ENCODE peak calls at places on chromosomes 12 and 14, in eight cellular contexts. K is HFF-Myc; G is fibroblast of lung; C is pancreas; U is CD8-positive, alpha-beta memory T cell; W is AG04450; F is mesenchymal stem cell; P is CD4-positive, alpha-beta memory T cell. Y is an unnamed sample.

GRCh38 chr14:29822430-29822709 is 105.3 kb downstream of the PRKD1 start:
- DNase-seq in K (no peak), P (no peak), F (peak), G (no peak), W (no peak), C (no peak), U (no peak), Y (no peak)

GRCh38 chr12:94266796-94267529 is 118.6 kb downstream of the PLXNC1 start:
- DNase-seq in W (peak), P (no peak), K (peak), C (no peak), U (no peak), F (peak), G (peak), Y (no peak)

GRCh38 chr12:13234045-13234641 is 37.6 kb downstream of the EMP1 start:
- DNase-seq in G (peak), W (no peak), P (peak), K (peak), C (peak), F (peak), U (peak), Y (peak)

GRCh38 chr12:52789637-52790426 is 6.1 kb downstream of the KRT3 start:
- DNase-seq in P (no peak), K (no peak), W (no peak), G (peak), C (no peak), F (no peak), U (no peak), Y (no peak)

GRCh38 chr12:19129121-19129485 is 430 bp upstream of the PLEKHA5 start:
- DNase-seq in P (no peak), F (peak), W (no peak), K (no peak), G (no peak), U (no peak), C (no peak), Y (no peak)

GRCh38 chr14:40099316-40099715 is 667.1 kb upstream of the FBXO33 start:
- DNase-seq in F (no peak), P (no peak), U (no peak), W (no peak), G (no peak), K (no peak), C (no peak), Y (no peak)

GRCh38 chr14:76761849-76762616 is 765 bp downstream of the VASH1 start:
- DNase-seq in K (no peak), P (peak), G (no peak), U (no peak), F (no peak), W (no peak), C (no peak), Y (no peak)

GRCh38 chr12:123075092-123075491 is 75.8 kb downstream of the PITPNM2 start:
- DNase-seq in G (no peak), W (no peak), P (no peak), U (no peak), K (no peak), C (no peak), F (no peak), Y (peak)

GRCh38 chr14:100729982-100730381 is 3.3 kb downstream of the DLK1 start:
- DNase-seq in F (no peak), G (no peak), P (no peak), U (no peak), K (no peak), C (no peak), W (no peak), Y (no peak)

GRCh38 chr14:100731846-100732765 is 5.4 kb downstream of the DLK1 start:
- DNase-seq in F (no peak), G (no peak), P (no peak), C (no peak), K (no peak), W (no peak), U (peak), Y (no peak)

GRCh38 chr14:100732766-100733100 is 6.0 kb downstream of the DLK1 start:
- DNase-seq in G (no peak), C (no peak), W (no peak), U (no peak), K (no peak), F (no peak), P (no peak), Y (no peak)

GRCh38 chr14:100730530-100730929 is 3.8 kb downstream of the DLK1 start:
- DNase-seq in P (no peak), K (no peak), C (no peak), G (no peak), W (no peak), U (peak), F (no peak), Y (no peak)

DNA sequence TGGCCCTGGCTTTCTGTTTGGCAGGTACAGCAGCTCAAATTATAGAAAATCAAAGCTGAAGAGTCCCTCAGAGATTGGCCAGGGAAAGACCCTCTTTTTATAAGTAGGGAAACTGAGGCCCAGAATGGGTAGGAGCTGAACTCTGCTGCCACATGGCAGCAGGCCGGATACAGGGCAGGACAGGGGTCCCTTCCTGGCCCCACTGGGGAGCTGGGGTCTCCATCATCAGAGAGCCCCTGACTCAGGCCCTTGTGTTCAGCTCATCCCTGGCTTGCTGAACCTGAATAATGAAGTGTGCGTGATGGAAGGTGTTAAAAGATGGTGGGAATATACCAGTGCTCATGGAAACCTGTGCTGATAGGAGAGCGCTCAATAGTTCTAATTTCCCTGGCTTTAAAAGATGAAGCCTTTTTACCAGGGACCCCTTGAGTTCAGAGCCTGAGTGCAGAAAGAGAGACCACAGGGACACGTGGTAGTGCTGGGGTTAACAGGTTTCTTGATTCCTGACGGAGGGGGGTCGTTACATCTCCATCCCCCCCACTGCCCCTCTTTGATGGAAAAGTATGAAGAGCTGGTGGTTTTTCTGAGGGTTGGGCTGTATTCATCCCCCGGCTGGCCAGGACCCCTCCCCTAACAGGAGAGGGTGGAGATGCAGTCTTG is 4.4 kb downstream of the DLK1 start:
- DNase-seq in P (no peak), G (no peak), U (peak), W (no peak), K (no peak), C (no peak), F (no peak), Y (no peak)
- H3K4me3 ChIP-seq in P (no peak), G (no peak), U (no peak), W (no peak), K (no peak), C (no peak), F (no peak), Y (no peak)

DNA sequence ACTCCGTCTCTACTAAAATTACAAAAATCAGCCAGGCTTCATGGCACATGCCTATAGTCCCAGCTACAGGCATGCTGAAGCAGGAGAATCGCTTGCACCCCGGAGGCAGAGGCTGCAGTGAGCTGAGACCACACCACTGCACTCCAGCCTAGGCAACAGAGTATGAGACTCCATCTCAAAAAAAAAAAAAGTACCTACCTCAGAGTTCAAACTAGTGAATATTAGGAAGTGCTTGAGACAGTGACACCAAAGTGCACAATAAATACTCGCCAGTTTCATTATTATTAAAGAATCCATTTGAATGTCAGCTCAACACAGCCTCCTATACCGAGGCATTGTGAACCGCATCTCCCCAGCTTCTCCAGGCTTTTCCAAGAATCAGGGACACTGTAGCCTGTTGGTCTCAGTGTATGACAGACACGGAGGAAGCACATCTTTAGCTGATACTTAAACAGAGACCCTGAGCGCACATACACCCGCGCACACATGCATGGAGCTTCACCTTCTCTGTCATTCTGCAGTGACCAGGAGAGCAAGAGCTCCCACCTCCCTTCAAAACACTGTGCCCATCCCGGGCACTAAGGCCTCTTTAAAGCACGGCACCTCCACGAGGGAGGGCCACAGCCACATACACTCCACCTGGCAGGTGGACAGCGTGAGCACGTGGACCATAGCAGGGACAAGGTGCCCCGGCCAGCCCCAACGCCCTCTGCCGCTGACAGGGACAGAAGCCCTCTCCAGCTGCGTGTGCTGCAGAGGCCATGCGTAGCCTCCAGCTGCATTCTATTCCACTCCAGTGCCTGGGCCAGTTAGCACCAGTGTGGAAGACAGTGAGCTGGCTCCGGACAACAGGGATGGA is 5.2 kb downstream of the GAPDH start:
- DNase-seq in C (no peak), F (peak), G (no peak), P (no peak), W (no peak), U (no peak), K (no peak), Y (no peak)
- H3K4me3 ChIP-seq in C (no peak), F (no peak), G (no peak), P (no peak), W (no peak), U (no peak), K (peak), Y (no peak)

GRCh38 chr12:31745242-31745641 is 16.4 kb upstream of the AMN1 start:
- DNase-seq in W (no peak), U (no peak), F (no peak), G (no peak), C (no peak), P (no peak), K (no peak), Y (no peak)

GRCh38 chr12:31750747-31751039 is 21.9 kb upstream of the AMN1 start:
- DNase-seq in F (no peak), G (no peak), P (no peak), K (no peak), C (no peak), U (no peak), W (no peak), Y (no peak)

GRCh38 chr12:31752450-31752849 is 23.6 kb upstream of the AMN1 start:
- DNase-seq in P (no peak), U (no peak), F (no peak), K (no peak), G (no peak), C (no peak), W (no peak), Y (no peak)

GRCh38 chr12:31749024-31749704 is 20.3 kb upstream of the AMN1 start:
- DNase-seq in P (no peak), G (peak), U (peak), C (peak), K (peak), F (peak), W (peak), Y (peak)
- H3K4me3 ChIP-seq in P (no peak), G (no peak), U (no peak), C (no peak), K (no peak), F (no peak), W (no peak), Y (no peak)

GRCh38 chr12:6923851-6924250 is 3.9 kb upstream of the ATN1 start:
- DNase-seq in G (no peak), K (no peak), P (no peak), U (no peak), W (no peak), C (no peak), F (no peak), Y (no peak)

GRCh38 chr12:6925543-6926279 is 2.0 kb upstream of the ATN1 start:
- DNase-seq in P (no peak), U (no peak), W (peak), F (peak), G (peak), K (peak), C (peak), Y (no peak)

GRCh38 chr12:6927379-6927991 is at the start of gene ATN1:
- DNase-seq in P (peak), W (peak), C (peak), G (peak), U (peak), F (peak), K (no peak), Y (no peak)

GRCh38 chr12:6923003-6923732 is 4.6 kb upstream of the ATN1 start:
- DNase-seq in K (no peak), P (no peak), U (no peak), F (no peak), W (no peak), G (no peak), C (no peak), Y (no peak)

GRCh38 chr12:6925239-6925542 is 2.6 kb upstream of the ATN1 start:
- DNase-seq in G (no peak), U (no peak), F (no peak), P (no peak), K (no peak), C (no peak), W (no peak), Y (no peak)
- H3K4me3 ChIP-seq in G (no peak), U (no peak), F (no peak), P (no peak), K (peak), C (no peak), W (peak), Y (no peak)

DNA sequence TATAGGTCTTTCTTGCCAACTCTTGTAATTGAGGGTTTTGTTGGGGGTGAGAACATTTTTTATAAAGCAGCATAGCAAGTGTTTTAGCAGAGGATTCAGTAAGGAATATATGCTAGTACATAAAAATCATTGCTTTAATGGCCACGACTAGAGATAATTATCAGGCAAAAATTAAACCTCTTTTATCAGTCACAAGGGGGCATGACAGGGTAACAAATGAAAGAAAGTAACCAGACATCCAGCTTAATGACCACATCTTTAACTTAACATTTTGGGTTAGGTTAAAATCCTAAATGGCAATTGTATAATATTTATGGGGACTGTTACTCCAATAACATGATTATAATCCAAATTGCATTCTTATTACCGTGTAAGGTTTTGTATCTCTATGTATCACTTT is 119.6 kb downstream of the LRRIQ1 start:
- DNase-seq in P (no peak), C (no peak), G (peak), W (no peak), K (no peak), U (no peak), F (peak), Y (peak)
- H3K4me3 ChIP-seq in P (no peak), C (no peak), G (no peak), W (no peak), K (no peak), U (no peak), F (no peak), Y (no peak)

GRCh38 chr14:83485591-83485990 is 1951.9 kb upstream of the SEL1L start:
- DNase-seq in C (no peak), G (no peak), W (no peak), U (no peak), K (no peak), F (no peak), P (no peak), Y (no peak)
- H3K4me3 ChIP-seq in C (no peak), G (no peak), W (no peak), U (no peak), K (no peak), F (no peak), P (no peak), Y (no peak)

GRCh38 chr14:54651018-54651351 is 84.1 kb downstream of the SAMD4A start:
- DNase-seq in C (no peak), F (peak), P (no peak), W (no peak), U (no peak), K (no peak), G (no peak), Y (no peak)
- H3K4me3 ChIP-seq in C (no peak), F (no peak), P (no peak), W (no peak), U (no peak), K (no peak), G (no peak), Y (no peak)

DNA sequence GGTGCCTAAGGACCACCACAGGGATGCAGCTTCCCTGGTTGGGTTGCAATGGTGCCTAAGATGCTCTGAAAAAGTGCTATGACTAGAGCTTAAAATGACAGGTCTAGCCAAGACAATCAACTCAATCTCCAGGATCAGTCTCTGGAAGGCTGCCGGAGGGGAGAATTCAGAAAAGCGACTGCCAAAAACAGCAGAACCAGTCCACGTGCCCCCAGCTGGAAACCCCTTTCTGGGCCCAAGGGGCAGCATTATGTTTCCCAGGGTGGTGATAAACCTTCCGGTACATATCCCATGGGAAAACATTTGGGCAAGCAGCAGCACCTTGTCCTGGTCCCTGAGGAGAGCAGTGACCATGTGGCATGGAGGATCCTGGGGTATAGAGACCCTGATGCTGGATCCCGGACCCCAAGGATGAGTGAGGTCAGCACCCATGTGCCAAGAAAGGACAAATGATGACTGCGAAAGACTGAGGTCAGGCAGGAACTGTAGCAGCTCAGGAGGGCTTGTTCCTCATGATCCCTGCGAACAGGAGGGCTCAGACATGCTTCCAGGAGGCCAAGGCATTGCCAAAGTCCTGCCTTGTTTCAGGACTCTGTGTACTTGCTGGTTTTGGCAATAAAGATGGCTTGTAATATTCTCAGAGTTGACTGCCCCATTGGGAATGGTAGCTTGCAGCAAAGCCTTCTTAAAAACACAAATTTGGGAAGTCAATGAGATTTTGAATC is 49.9 kb upstream of the LTBP2 start:
- DNase-seq in F (no peak), U (no peak), G (no peak), K (no peak), P (no peak), C (no peak), W (no peak), Y (no peak)
- H3K4me3 ChIP-seq in F (no peak), U (no peak), G (no peak), K (no peak), P (no peak), C (no peak), W (no peak), Y (no peak)

GRCh38 chr12:117686911-117687377 is 281.8 kb downstream of the KSR2 start:
- DNase-seq in W (no peak), G (peak), K (peak), P (no peak), C (peak), U (no peak), F (peak), Y (no peak)
- H3K4me3 ChIP-seq in W (no peak), G (no peak), K (no peak), P (no peak), C (no peak), U (no peak), F (no peak), Y (no peak)

Y was measured in Jurkat, Clone E6-1.